ENCODE peak calls at places on chromosomes 6 and 20, in four cellular contexts. G, A, B and L are unnamed samples.

GRCh38 chr6:114287461-114287860 is 55.4 kb downstream of the HS3ST5 start:
- DNase-seq in G (no peak), A (no peak), B (no peak), L (no peak)

GRCh38 chr20:42097741-42098140 is 479.6 kb upstream of the CHD6 start:
- DNase-seq in G (no peak), A (no peak), B (no peak), L (no peak)

GRCh38 chr20:58144071-58144470 is 84.4 kb downstream of the ANKRD60 start:
- DNase-seq in G (no peak), A (no peak), B (no peak), L (no peak)

GRCh38 chr20:38997622-38998021 is 35.5 kb downstream of the DHX35 start:
- DNase-seq in G (no peak), A (no peak), B (peak; percentile 86), L (peak; percentile 87)

GRCh38 chr6:35496851-35497570 is at the start of gene TEAD3:
- DNase-seq in G (no peak), A (peak; percentile 69), B (peak; percentile 82), L (no peak)

GRCh38 chr20:45036044-45036755 is 64.7 kb downstream of the KCNS1 start:
- DNase-seq in G (peak; percentile 56), A (peak; percentile 23), B (peak; percentile 61), L (no peak)

GRCh38 chr6:109478848-109479624 is 4.0 kb downstream of the ZBTB24 start:
- DNase-seq in G (no peak), A (peak; percentile 50), B (no peak), L (no peak)

GRCh38 chr6:128112494-128112893 is 211.6 kb upstream of the THEMIS start:
- DNase-seq in G (no peak), A (no peak), B (no peak), L (no peak)

GRCh38 chr6:92577077-92577719 is 842.2 kb downstream of the EPHA7 start:
- DNase-seq in G (no peak), A (peak; percentile 52), B (no peak), L (no peak)
- TF ChIP-seq SMC3 in G (no peak), A (no peak), B (no peak), L (no peak)

GRCh38 chr6:43634702-43635303 is 837 bp upstream of the MAD2L1BP start:
- DNase-seq in G (no peak), A (no peak), B (no peak), L (no peak)

GRCh38 chr6:43629505-43630300 is 639 bp upstream of the GTPBP2 start:
- DNase-seq in G (peak; percentile 95), A (peak; percentile 98), B (peak; percentile 99), L (peak; percentile 96)

GRCh38 chr6:43628392-43629103 is 516 bp downstream of the GTPBP2 start:
- DNase-seq in G (peak; percentile 36), A (peak; percentile 68), B (peak; percentile 85), L (no peak)

GRCh38 chr6:43629104-43629504 is at the start of gene GTPBP2:
- DNase-seq in G (peak; percentile 97), A (peak; percentile 99), B (peak; percentile 100), L (peak; percentile 91)

DNA sequence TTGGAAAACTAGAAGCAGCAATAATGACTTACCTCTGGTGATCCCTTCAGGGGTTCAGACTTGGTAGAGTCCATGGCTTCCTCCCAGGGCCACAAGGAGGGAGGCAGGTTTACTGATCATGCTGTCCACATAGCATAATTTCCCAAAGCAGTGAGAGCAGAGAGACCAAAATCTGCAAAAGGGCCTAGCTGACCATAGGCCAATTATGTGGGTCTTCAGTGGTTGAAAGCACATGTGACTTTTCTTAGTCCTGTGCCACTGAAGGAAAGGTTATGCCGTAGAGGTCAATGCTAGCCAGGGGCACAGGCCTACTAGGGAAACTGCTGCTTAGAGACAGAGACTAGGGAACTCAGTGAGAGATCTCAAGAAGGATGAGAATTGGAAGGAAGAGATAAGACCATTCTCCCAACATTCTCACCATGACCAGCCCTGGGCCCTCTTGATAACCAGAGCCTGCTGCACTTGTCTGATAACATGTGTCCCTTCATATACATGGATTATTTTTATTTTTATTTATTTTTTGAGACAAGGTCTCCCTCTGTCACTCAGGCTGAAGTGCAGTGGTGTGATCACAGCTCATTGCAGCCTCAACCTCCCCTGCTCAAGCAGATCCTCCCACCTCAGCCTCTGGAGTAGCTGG is 2.0 kb upstream of the GTPBP2 start:
- DNase-seq in G (no peak), A (no peak), B (peak; percentile 98), L (no peak)
- TF ChIP-seq JUNB in G (no peak), A (no peak), B (no peak), L (no peak)

DNA sequence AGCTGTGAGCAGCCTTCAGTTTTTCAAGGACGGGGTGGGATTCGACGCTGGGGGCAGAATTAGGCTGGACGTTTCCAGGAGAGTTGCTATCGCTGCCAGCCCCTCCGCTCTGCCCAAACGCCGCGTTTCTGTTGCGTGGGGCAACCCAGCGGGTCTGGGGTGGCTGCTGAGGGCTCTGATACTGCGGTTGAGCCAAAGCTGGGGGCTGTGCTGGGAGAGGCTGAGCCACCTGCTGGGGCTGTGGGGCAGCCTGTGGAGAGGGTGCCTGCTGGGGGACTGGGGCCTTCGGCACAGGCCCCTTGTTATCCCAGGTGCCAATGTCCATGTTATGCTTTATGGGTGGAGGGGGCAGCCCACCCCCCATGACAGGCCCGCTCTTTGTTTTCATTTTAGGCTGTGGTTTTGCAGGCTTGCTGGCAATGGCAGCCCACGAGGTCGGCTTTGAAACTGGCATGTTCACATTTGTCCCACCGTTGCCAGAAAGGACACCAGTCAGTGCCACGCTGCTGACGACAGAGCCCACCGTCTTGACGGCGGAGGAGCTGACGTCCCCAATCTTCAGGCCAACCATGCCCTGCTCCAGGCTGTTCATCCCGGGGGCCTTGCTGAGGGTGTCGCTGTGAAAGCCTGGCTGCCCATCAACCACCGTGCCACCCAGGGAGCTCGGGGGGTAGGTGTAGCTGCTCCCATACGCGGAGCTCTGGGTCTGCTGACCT is 13.0 kb downstream of the YTHDF1 start:
- DNase-seq in G (no peak), A (no peak), B (no peak), L (no peak)
- TF ChIP-seq SMC3 in G (no peak), A (no peak), B (no peak), L (no peak)

GRCh38 chr6:72260489-72260888 is 361.4 kb upstream of the KCNQ5 start:
- DNase-seq in G (no peak), A (no peak), B (no peak), L (no peak)
- TF ChIP-seq JUNB in G (no peak), A (no peak), B (no peak), L (no peak)

DNA sequence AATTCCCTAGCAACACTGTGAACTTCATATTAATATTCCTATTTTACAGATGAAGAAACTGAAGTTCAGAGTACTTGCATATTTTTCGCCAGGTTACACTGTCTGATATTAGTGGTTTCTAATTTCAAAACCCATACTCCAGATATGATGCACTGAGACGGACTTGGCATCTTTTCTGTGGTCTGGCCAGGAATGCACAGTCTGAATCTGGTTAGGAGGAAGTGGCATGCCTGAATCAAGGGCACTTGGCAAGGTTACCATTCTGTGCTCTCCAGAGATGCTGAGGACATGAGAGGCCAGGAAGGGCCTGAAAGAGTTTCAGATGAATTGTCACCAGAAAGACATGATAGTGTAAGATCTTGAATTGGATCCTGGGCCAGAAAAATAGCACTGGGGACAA is 150.1 kb downstream of the HAO1 start:
- DNase-seq in G (no peak), A (no peak), B (no peak), L (no peak)
- TF ChIP-seq SMC3 in G (no peak), A (no peak), B (no peak), L (no peak)

GRCh38 chr6:96809119-96809518 is 28.2 kb downstream of the GPR63 start:
- DNase-seq in G (no peak), A (no peak), B (peak; percentile 71), L (no peak)
- TF ChIP-seq JUNB in G (no peak), A (no peak), B (no peak), L (no peak)

GRCh38 chr6:43146228-43146627 is 24.8 kb upstream of the SRF start:
- DNase-seq in G (no peak), A (no peak), B (peak; percentile 27), L (no peak)

GRCh38 chr6:43146709-43147108 is 24.4 kb upstream of the SRF start:
- DNase-seq in G (no peak), A (no peak), B (no peak), L (no peak)

GRCh38 chr6:43147289-43147688 is 23.8 kb upstream of the SRF start:
- DNase-seq in G (no peak), A (no peak), B (no peak), L (no peak)

GRCh38 chr6:43143235-43144124 is 27.6 kb upstream of the SRF start:
- DNase-seq in G (peak; percentile 59), A (peak; percentile 76), B (peak; percentile 91), L (no peak)

DNA sequence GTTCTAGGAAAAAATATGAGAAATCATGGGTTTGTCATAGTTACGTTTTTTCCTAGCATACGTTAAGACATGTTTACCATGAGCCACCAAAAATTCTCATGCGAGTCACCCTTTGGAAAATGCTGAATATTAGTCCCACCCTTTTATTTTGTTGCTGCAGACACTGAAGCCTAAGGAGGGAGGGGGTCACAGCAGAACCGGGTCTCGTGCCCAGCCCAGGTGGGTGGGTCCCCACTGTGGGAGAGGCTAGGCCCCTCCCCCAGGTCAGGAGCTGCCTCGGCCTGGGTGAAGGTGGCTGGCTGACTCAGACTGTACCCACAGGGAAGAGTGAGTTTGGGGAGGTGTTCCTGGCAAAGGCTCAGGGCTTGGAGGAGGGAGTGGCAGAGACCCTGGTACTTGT is 26.2 kb upstream of the SRF start:
- DNase-seq in G (no peak), A (no peak), B (no peak), L (no peak)
- TF ChIP-seq SMC3 in G (no peak), A (no peak), B (no peak), L (no peak)

GRCh38 chr20:9571783-9572182 is 57.4 kb downstream of the LAMP5 start:
- DNase-seq in G (no peak), A (no peak), B (no peak), L (no peak)

GRCh38 chr20:9570612-9571011 is 56.2 kb downstream of the LAMP5 start:
- DNase-seq in G (no peak), A (no peak), B (no peak), L (no peak)

GRCh38 chr20:9574182-9574581 is 59.8 kb downstream of the LAMP5 start:
- DNase-seq in G (no peak), A (no peak), B (no peak), L (no peak)

GRCh38 chr20:9573598-9573997 is 59.2 kb downstream of the LAMP5 start:
- DNase-seq in G (no peak), A (no peak), B (no peak), L (no peak)

DNA sequence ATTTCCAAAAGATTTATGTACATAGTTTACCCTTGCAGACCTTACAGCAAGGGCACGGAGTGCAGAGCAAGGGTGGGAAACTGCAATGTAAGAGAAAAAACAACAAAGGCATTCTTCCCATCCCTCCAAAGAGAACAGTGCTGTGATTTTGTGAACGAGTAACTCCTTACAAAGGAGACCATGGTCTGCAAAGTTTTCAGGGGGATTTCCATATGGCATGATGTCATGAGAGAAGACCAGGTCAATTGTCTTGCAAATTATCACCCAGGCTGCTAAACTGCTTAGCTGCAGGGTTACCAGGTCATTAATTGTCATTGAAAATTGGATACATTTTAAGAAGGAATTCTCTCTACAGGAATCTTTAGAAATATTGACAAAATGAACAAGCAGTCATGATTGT is 58.3 kb downstream of the LAMP5 start:
- DNase-seq in G (no peak), A (no peak), B (no peak), L (no peak)
- TF ChIP-seq JUNB in G (no peak), A (no peak), B (no peak), L (no peak)